ENCODE peak calls at places on chromosomes 13 and 19, in seven cellular contexts. Z is thyroid gland, B is gastrocnemius medialis, V is Peyer's patch, H is adrenal gland, X is endothelial cell of umbilical vein, M is breast epithelium. D is an unnamed sample.

GRCh38 chr19:12695090-12695489 is 1.3 kb downstream of the FBXW9 start:
- DNase-seq in V (no peak), X (no peak), M (no peak), H (no peak), Z (no peak), B (no peak), D (no peak)

GRCh38 chr13:96273196-96273595 is 183.3 kb downstream of the HS6ST3 start:
- DNase-seq in Z (no peak), X (no peak), H (no peak), V (no peak), M (no peak), B (no peak), D (no peak)

GRCh38 chr13:26500618-26501320 is 56.7 kb upstream of the WASF3 start:
- DNase-seq in H (no peak), B (no peak), V (no peak), M (no peak), Z (no peak), X (peak; percentile 7), D (no peak)

GRCh38 chr19:35533822-35534521 is 716 bp downstream of the GAPDHS start:
- DNase-seq in H (no peak), V (peak; percentile 70), Z (peak; percentile 86), B (no peak), X (no peak), M (no peak), D (peak; percentile 45)

GRCh38 chr13:33352023-33352422 is 66.5 kb upstream of the STARD13 start:
- DNase-seq in Z (no peak), B (no peak), V (no peak), M (no peak), H (no peak), X (no peak), D (no peak)

GRCh38 chr13:97028441-97029299 is 34.4 kb upstream of the OXGR1 start:
- DNase-seq in M (no peak), H (peak; percentile 91), B (no peak), X (peak; percentile 78), Z (peak; percentile 58), V (peak; percentile 85), D (peak; percentile 76)

GRCh38 chr13:106851251-106851650 is 283.3 kb upstream of the ARGLU1 start:
- DNase-seq in M (no peak), B (no peak), V (no peak), H (no peak), X (no peak), Z (no peak), D (no peak)

GRCh38 chr19:18972301-18972831 is 31.3 kb upstream of the HOMER3 start:
- DNase-seq in B (no peak), Z (no peak), V (no peak), H (no peak), X (peak; percentile 79), M (no peak), D (peak; percentile 34)

GRCh38 chr19:47494729-47495128 is 10.7 kb upstream of the KPTN start:
- DNase-seq in V (no peak), X (no peak), B (no peak), M (no peak), Z (peak; percentile 49), H (peak; percentile 87), D (no peak)

GRCh38 chr19:50415661-50416033 is 3.1 kb upstream of the SPIB start:
- DNase-seq in M (no peak), V (peak; percentile 94), H (no peak), X (no peak), Z (no peak), B (no peak), D (peak; percentile 28)

GRCh38 chr13:49308104-49308875 is 60.6 kb downstream of the CDADC1 start:
- DNase-seq in X (peak; percentile 13), B (peak; percentile 85), M (peak; percentile 68), H (peak; percentile 84), V (peak; percentile 75), Z (peak; percentile 92), D (peak; percentile 91)

GRCh38 chr13:35524192-35524591 is 47.7 kb upstream of the MAB21L1 start:
- DNase-seq in B (no peak), H (no peak), V (no peak), Z (no peak), M (no peak), X (no peak), D (no peak)

GRCh38 chr19:8363803-8364771 is at the start of gene ANGPTL4:
- DNase-seq in H (peak; percentile 73), X (peak; percentile 68), B (peak; percentile 78), V (peak; percentile 83), M (peak; percentile 74), Z (peak; percentile 77), D (peak; percentile 77)

GRCh38 chr13:49219647-49220034 is 497 bp upstream of the MLNR start:
- DNase-seq in B (no peak), Z (no peak), M (no peak), H (no peak), X (peak; percentile 15), V (no peak), D (peak; percentile 23)

GRCh38 chr13:27797228-27797624 is 4.9 kb downstream of the GSX1 start:
- DNase-seq in B (no peak), Z (no peak), X (peak; percentile 14), M (no peak), V (no peak), H (no peak), D (peak; percentile 49)

GRCh38 chr19:30909216-30909615 is 440.0 kb downstream of the TSHZ3 start:
- DNase-seq in M (no peak), X (no peak), B (no peak), H (no peak), V (no peak), Z (peak; percentile 71), D (no peak)

GRCh38 chr13:104106705-104107393 is 1040.6 kb upstream of the SLC10A2 start:
- DNase-seq in V (no peak), Z (no peak), M (no peak), X (peak; percentile 91), H (no peak), B (no peak), D (no peak)

GRCh38 chr19:35318679-35319448 is 10.1 kb upstream of the CD22 start:
- DNase-seq in V (peak; percentile 65), B (peak; percentile 49), M (peak; percentile 83), H (peak; percentile 98), X (peak; percentile 48), Z (peak; percentile 95), D (peak; percentile 83)

GRCh38 chr13:72151241-72151640 is 284.2 kb upstream of the DACH1 start:
- DNase-seq in B (no peak), H (no peak), M (no peak), X (no peak), V (no peak), Z (no peak), D (no peak)

GRCh38 chr19:4707956-4708650 is 15.5 kb downstream of the DPP9 start:
- DNase-seq in Z (no peak), V (no peak), H (peak; percentile 72), M (no peak), X (no peak), B (peak; percentile 83), D (peak; percentile 38)

GRCh38 chr13:41079725-41080124 is 18.4 kb downstream of the WBP4 start:
- DNase-seq in V (no peak), Z (no peak), M (no peak), H (no peak), X (no peak), B (no peak), D (no peak)

GRCh38 chr19:47068876-47069406 is 20.5 kb upstream of the TMEM160 start:
- DNase-seq in V (no peak), Z (no peak), M (no peak), X (no peak), B (no peak), H (no peak), D (no peak)

GRCh38 chr13:52869050-52869449 is 20.6 kb upstream of the PCDH8 start:
- DNase-seq in B (no peak), M (no peak), H (no peak), Z (no peak), V (no peak), X (no peak), D (no peak)

GRCh38 chr19:50896591-50897190 is 14.5 kb downstream of the KLK4 start:
- DNase-seq in B (no peak), H (peak; percentile 60), M (no peak), V (peak; percentile 86), X (no peak), Z (peak; percentile 97), D (no peak)

GRCh38 chr13:27012482-27013197 is 159.0 kb downstream of the USP12 start:
- DNase-seq in B (no peak), H (peak; percentile 51), M (no peak), Z (no peak), V (no peak), X (no peak), D (no peak)

GRCh38 chr19:48752511-48753365 is at the start of gene FUT1:
- DNase-seq in H (no peak), B (no peak), M (peak; percentile 87), Z (peak; percentile 93), X (no peak), V (peak; percentile 80), D (peak; percentile 64)

GRCh38 chr13:71964491-71965108 is 97.6 kb upstream of the DACH1 start:
- DNase-seq in Z (no peak), H (no peak), B (no peak), X (no peak), M (no peak), V (no peak), D (no peak)

GRCh38 chr19:29503785-29504184 is 22.0 kb upstream of the VSTM2B start:
- DNase-seq in V (no peak), B (no peak), M (no peak), H (no peak), Z (no peak), X (no peak), D (no peak)
- H3K9me3 ChIP-seq in V (no peaks in the 10 kb centered on the region), B (no peaks in the 10 kb centered on the region), M (no peaks in the 10 kb centered on the region), H (no peaks in the 10 kb centered on the region), Z (no peaks in the 10 kb centered on the region), X (peaks cover 5% of the 10 kb centered on the region), D (no peaks in the 10 kb centered on the region)

GRCh38 chr19:55668603-55669348 is 6.2 kb upstream of the EPN1 start:
- DNase-seq in H (no peak), M (no peak), V (no peak), X (no peak), B (no peak), Z (no peak), D (no peak)
- TF ChIP-seq POLR2A in H (no peak), M (no peak), V (no peak), X (no peak), B (no peak), Z (no peak), D (no peak)

DNA sequence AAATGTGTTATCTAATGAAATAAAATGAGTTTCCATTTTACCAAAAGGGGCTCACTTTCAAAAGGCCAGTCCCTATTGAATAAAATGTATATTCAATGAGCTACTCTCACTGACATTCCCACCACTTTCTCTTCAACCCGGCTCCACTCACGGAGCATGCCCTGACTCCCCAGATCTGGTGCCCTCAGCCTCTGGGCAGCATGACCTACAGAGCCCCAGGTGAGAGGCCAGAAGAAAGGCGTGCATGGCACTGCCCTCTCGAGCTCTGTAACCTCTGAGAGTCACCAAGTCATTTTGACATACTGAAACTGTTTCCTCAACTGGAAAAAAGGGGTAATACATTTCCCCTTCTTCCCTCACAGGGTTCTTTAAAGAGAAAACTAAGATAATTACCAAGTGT is 25.2 kb upstream of the SIAH3 start:
- DNase-seq in B (no peak), X (no peak), V (no peak), Z (no peak), H (no peak), M (no peak), D (no peak)
- H3K4me1 ChIP-seq in B (peaks cover 12% of the 10 kb centered on the region), X (peaks cover 8% of the 10 kb centered on the region), V (no peaks in the 10 kb centered on the region), Z (peaks cover 8% of the 10 kb centered on the region), H (no peaks in the 10 kb centered on the region), M (no peaks in the 10 kb centered on the region), D (no peaks in the 10 kb centered on the region)

DNA sequence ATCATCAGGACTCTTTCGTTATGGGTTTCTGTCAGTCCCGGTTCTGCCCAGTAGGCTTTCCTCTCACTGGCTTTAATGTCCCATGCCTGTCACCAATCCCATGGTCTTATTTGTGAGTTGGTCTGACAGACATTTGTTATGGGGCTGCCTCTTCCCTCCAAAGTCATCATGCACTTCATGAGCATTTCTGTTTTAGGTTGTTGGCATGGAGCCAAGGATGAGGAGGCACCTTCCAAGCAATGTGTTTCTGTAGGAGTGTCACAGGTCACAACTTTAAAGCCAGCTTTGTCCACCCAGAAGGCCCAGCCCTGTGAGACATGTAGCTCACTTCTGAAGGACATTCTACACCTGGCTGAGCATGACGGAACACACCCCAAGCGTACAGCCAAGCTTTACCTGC is 8.5 kb downstream of the ZNF17 start:
- DNase-seq in B (no peak), X (no peak), Z (no peak), V (no peak), H (peak; percentile 44), M (no peak), D (no peak)
- H3K9me3 ChIP-seq in B (no peaks in the 10 kb centered on the region), X (peaks cover 3% of the 10 kb centered on the region), Z (no peaks in the 10 kb centered on the region), V (no peaks in the 10 kb centered on the region), H (no peaks in the 10 kb centered on the region), M (peaks cover 73% of the 10 kb centered on the region), D (no peaks in the 10 kb centered on the region)